ENCODE peak calls at places on chromosomes 13 and 19, in eight cellular contexts. E, H, U, J, D, V, N and S are unnamed samples.

GRCh38 chr13:48542581-48543341 is 9.9 kb upstream of the RCBTB2 start:
- DNase-seq in N (peak; percentile 52), V (peak; percentile 67), D (peak; percentile 36), E (peak; percentile 39), J (peak; percentile 41), U (no peak), H (no peak), S (no peak)

GRCh38 chr19:21322528-21322927 is 6.7 kb downstream of the ZNF708 start:
- DNase-seq in N (no peak), E (no peak), V (peak; percentile 76), D (no peak), J (no peak), U (no peak), H (no peak), S (no peak)

GRCh38 chr13:76293346-76293745 is 592.9 kb downstream of the KCTD12 start:
- DNase-seq in U (no peak), N (no peak), D (no peak), H (peak; percentile 29), V (no peak), J (no peak), E (no peak), S (peak; percentile 7)

GRCh38 chr13:34411177-34411576 is 530.9 kb upstream of the NBEA start:
- DNase-seq in H (no peak), N (no peak), E (no peak), J (no peak), V (no peak), U (no peak), D (no peak), S (no peak)

GRCh38 chr19:5542665-5543064 is 25.1 kb downstream of the TINCR start:
- DNase-seq in D (no peak), H (no peak), U (no peak), V (no peak), J (peak; percentile 28), E (no peak), N (no peak), S (no peak)

GRCh38 chr19:2048959-2049740 is 1.9 kb downstream of the MKNK2 start:
- DNase-seq in U (no peak), V (no peak), E (no peak), D (no peak), N (peak; percentile 26), H (no peak), J (no peak), S (no peak)

GRCh38 chr13:40480012-40480914 is 186.2 kb downstream of the FOXO1 start:
- DNase-seq in E (no peak), U (no peak), H (no peak), D (no peak), N (no peak), V (no peak), J (no peak), S (no peak)

GRCh38 chr19:31263317-31263716 is 85.9 kb downstream of the TSHZ3 start:
- DNase-seq in N (peak; percentile 27), J (no peak), E (no peak), U (no peak), V (no peak), H (no peak), D (no peak), S (no peak)

GRCh38 chr13:99468971-99469545 is 32.2 kb upstream of the TM9SF2 start:
- DNase-seq in D (no peak), J (no peak), E (no peak), V (no peak), N (no peak), U (no peak), H (no peak), S (no peak)

GRCh38 chr13:47092202-47092601 is 195.3 kb upstream of the HTR2A start:
- DNase-seq in E (no peak), U (no peak), V (no peak), N (no peak), H (no peak), D (no peak), J (no peak), S (no peak)

GRCh38 chr13:42170029-42170428 is 101.9 kb upstream of the AKAP11 start:
- DNase-seq in D (no peak), H (no peak), V (no peak), U (no peak), J (peak; percentile 35), E (no peak), N (peak; percentile 72), S (no peak)

GRCh38 chr13:105847532-105848295 is 687.7 kb downstream of the EFNB2 start:
- DNase-seq in U (no peak), D (no peak), V (no peak), J (no peak), H (no peak), N (no peak), E (no peak), S (no peak)

GRCh38 chr13:26811636-26812035 is 51.0 kb upstream of the GPR12 start:
- DNase-seq in D (no peak), U (no peak), J (no peak), H (no peak), E (no peak), V (no peak), N (no peak), S (no peak)

GRCh38 chr19:40598918-40599307 is 2.3 kb upstream of the LTBP4 start:
- DNase-seq in H (no peak), U (no peak), N (no peak), E (no peak), J (no peak), V (no peak), D (no peak), S (no peak)

GRCh38 chr13:70386919-70387318 is 278.7 kb upstream of the KLHL1 start:
- DNase-seq in D (no peak), U (no peak), H (no peak), V (no peak), E (no peak), N (peak; percentile 42), J (peak; percentile 42), S (no peak)

GRCh38 chr13:112952759-112953541 is 16.1 kb upstream of the MCF2L start:
- DNase-seq in V (no peak), H (no peak), E (no peak), J (no peak), D (no peak), N (no peak), U (no peak), S (no peak)

GRCh38 chr19:32324631-32325215 is 20.7 kb upstream of the ZNF507 start:
- DNase-seq in U (no peak), V (no peak), N (no peak), H (no peak), E (no peak), D (no peak), J (no peak), S (no peak)

GRCh38 chr13:107518292-107518691 is 697.0 kb downstream of the LIG4 start:
- DNase-seq in N (no peak), H (no peak), V (no peak), D (no peak), J (no peak), U (no peak), E (no peak), S (no peak)

GRCh38 chr13:32086791-32087441 is 55.3 kb downstream of the FRY start:
- DNase-seq in E (no peak), J (no peak), H (no peak), V (no peak), D (no peak), U (no peak), N (no peak), S (no peak)

GRCh38 chr19:18399008-18399407 is 1.6 kb upstream of the LRRC25 start:
- DNase-seq in U (no peak), E (no peak), J (no peak), H (no peak), V (no peak), D (no peak), N (no peak), S (no peak)
- TF ChIP-seq CTCF in U (no peak), E (no peak), J (no peak), H (no peak), V (no peak), D (no peak), N (no peak), S (no peak)

DNA sequence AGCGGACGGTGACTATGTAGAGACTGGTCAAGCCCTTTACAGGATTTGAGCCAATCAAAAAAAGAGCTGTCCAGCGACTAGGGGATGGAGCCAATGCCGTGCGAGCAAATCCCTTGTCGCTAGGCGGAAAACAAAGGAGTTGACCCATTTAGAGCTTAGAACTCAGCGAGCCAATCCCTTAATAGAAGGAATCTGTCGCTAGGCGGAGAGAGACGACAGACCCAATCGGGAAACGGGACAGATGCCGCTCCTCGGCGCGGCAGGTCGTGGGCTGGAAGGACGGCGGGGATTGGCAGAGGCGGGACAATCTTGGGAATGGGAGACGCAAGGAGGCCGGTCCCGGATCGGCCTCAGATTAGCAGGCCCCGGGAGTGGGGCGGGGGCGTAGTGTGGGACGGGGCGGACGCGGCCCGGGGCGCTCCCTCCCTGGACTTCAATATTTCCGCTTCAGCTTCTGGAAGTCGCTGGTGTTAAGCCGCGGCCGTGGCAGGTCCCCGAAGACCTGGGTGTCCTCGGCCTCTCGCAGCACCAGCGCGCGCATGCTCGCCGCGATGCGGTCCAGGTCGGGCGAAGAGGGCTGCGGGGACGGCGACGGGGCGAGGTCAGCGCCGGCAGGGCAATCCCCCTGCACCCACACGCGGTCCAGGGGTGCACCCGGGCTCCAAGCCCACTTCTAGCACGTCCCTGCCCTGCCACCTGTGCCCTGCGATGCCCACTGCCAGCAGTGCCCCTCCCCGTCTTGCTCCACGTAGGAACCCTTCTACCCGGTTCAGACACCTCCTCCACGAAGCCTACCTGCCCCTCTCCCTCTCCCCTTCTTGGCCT is 2.3 kb upstream of the PNKP start:
- DNase-seq in U (peak; percentile 93), J (peak; percentile 97), V (peak; percentile 99), E (peak; percentile 98), D (peak; percentile 98), H (peak; percentile 99), N (peak; percentile 99), S (peak; percentile 100)
- TF ChIP-seq CTCF in U (no peak), J (no peak), V (no peak), E (no peak), D (no peak), H (no peak), N (no peak), S (no peak)

DNA sequence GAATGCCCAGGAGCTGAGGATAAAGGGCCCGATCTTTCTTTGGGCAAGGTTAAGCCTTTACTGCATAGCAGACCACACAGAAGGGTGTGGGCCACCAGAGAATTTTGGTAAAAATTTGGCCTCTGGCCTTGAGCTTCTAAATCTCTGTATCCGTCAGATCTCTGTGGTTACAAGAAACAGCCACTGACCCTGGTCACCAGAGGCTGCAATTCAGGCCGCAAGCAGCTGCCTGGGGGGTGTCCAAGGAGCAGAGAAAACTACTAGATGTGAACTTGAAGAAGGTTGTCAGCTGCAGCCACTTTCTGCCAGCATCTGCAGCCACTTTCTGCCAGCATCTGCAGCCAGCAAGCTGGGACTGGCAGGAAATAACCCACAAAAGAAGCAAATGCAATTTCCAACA is 8.6 kb upstream of the CEACAM19 start:
- DNase-seq in U (no peak), J (no peak), V (no peak), D (no peak), E (no peak), H (no peak), N (no peak), S (no peak)
- TF ChIP-seq CTCF in U (no peak), J (no peak), V (no peak), D (no peak), E (no peak), H (no peak), N (no peak), S (no peak)

GRCh38 chr13:30111810-30112209 is 195.5 kb downstream of the KATNAL1 start:
- DNase-seq in N (peak; percentile 54), U (peak; percentile 48), E (no peak), H (no peak), D (no peak), J (peak; percentile 31), V (no peak), S (no peak)
- TF ChIP-seq CTCF in N (peak; percentile 55), U (peak; percentile 9), E (no peak), H (peak; percentile 37), D (peak; percentile 35), J (peak; percentile 15), V (no peak), S (peak; percentile 52)

GRCh38 chr19:58007285-58007684 is 4.7 kb upstream of the ZNF606 start:
- DNase-seq in U (no peak), H (no peak), N (peak; percentile 49), E (no peak), D (no peak), J (peak; percentile 34), V (no peak), S (no peak)
- TF ChIP-seq CTCF in U (no peak), H (no peak), N (peak; percentile 42), E (no peak), D (no peak), J (peak; percentile 26), V (no peak), S (peak; percentile 8)